ENCODE peak calls at places on chromosomes 6 and 20, in nine cellular contexts. D, V, X, E, G, R, C, I and Y are unnamed samples.

GRCh38 chr6:68701159-68701558 is 66.1 kb downstream of the ADGRB3 start:
- DNase-seq in D (no peak), V (no peak), X (no peak), E (no peak), G (no peak), R (no peak), C (no peak), I (no peak), Y (no peak)

GRCh38 chr6:34679552-34680255 is 16.9 kb downstream of the ILRUN start:
- DNase-seq in D (no peak), V (no peak), X (no peak), E (no peak), G (no peak), R (no peak), C (no peak), I (peak; percentile 49), Y (no peak)

GRCh38 chr6:31660224-31660997 is at the start of gene C6orf47:
- DNase-seq in D (peak; percentile 95), V (peak; percentile 85), X (peak; percentile 68), E (peak; percentile 85), G (peak; percentile 58), R (peak; percentile 47), C (peak; percentile 71), I (peak; percentile 82), Y (no peak)

GRCh38 chr6:51929934-51930574 is 157.4 kb downstream of the PKHD1 start:
- DNase-seq in D (no peak), V (no peak), X (no peak), E (no peak), G (no peak), R (no peak), C (no peak), I (no peak), Y (no peak)

GRCh38 chr6:160029525-160029924 is 60.6 kb downstream of the IGF2R start:
- DNase-seq in D (no peak), V (no peak), X (no peak), E (no peak), G (no peak), R (no peak), C (no peak), I (no peak), Y (no peak)

GRCh38 chr20:11850901-11851300 is 66.8 kb upstream of the BTBD3 start:
- DNase-seq in D (no peak), V (no peak), X (no peak), E (no peak), G (no peak), R (no peak), C (no peak), I (no peak), Y (no peak)

GRCh38 chr6:130694617-130695016 is 132.6 kb upstream of the SMLR1 start:
- DNase-seq in D (no peak), V (no peak), X (no peak), E (no peak), G (no peak), R (no peak), C (no peak), I (no peak), Y (no peak)

GRCh38 chr20:4998160-4998651 is 3.1 kb downstream of the SLC23A2 start:
- DNase-seq in D (no peak), V (no peak), X (no peak), E (no peak), G (no peak), R (no peak), C (no peak), I (no peak), Y (no peak)

GRCh38 chr6:52013035-52013434 is 74.4 kb downstream of the PKHD1 start:
- DNase-seq in D (no peak), V (no peak), X (no peak), E (no peak), G (no peak), R (no peak), C (no peak), I (no peak), Y (no peak)

GRCh38 chr6:1247058-1247457 is 64.8 kb upstream of the FOXQ1 start:
- DNase-seq in D (no peak), V (no peak), X (no peak), E (no peak), G (no peak), R (no peak), C (no peak), I (no peak), Y (no peak)

GRCh38 chr20:51128198-51128597 is 105.3 kb upstream of the KCNG1 start:
- DNase-seq in D (no peak), V (no peak), X (no peak), E (no peak), G (no peak), R (no peak), C (peak; percentile 13), I (peak; percentile 72), Y (no peak)

GRCh38 chr20:64241061-64241460 is 14.5 kb upstream of the PCMTD2 start:
- DNase-seq in D (no peak), V (no peak), X (no peak), E (no peak), G (no peak), R (no peak), C (no peak), I (no peak), Y (no peak)

GRCh38 chr6:158536084-158536890 is 23.6 kb upstream of the TMEM181 start:
- DNase-seq in D (peak; percentile 88), V (peak; percentile 82), X (peak; percentile 66), E (peak; percentile 71), G (peak; percentile 47), R (no peak), C (peak; percentile 67), I (peak; percentile 80), Y (peak; percentile 67)

GRCh38 chr20:61724376-61724775 is 341.3 kb downstream of the TAF4 start:
- DNase-seq in D (no peak), V (no peak), X (no peak), E (no peak), G (no peak), R (no peak), C (no peak), I (no peak), Y (peak; percentile 11)

GRCh38 chr20:13243826-13244376 is 22.8 kb downstream of the ISM1 start:
- DNase-seq in D (no peak), V (no peak), X (no peak), E (no peak), G (no peak), R (no peak), C (no peak), I (no peak), Y (no peak)

GRCh38 chr20:38152175-38153010 is 12.7 kb downstream of the TGM2 start:
- DNase-seq in D (peak; percentile 89), V (peak; percentile 68), X (no peak), E (peak; percentile 94), G (peak; percentile 39), R (no peak), C (peak; percentile 32), I (peak; percentile 70), Y (no peak)

GRCh38 chr6:169213814-169214520 is 39.7 kb downstream of the THBS2 start:
- DNase-seq in D (no peak), V (no peak), X (no peak), E (no peak), G (no peak), R (no peak), C (no peak), I (no peak), Y (no peak)

GRCh38 chr6:44074383-44075136 is 52.7 kb downstream of the MRPL14 start:
- DNase-seq in D (peak; percentile 82), V (peak; percentile 72), X (peak; percentile 56), E (peak; percentile 70), G (no peak), R (no peak), C (peak; percentile 68), I (peak; percentile 84), Y (no peak)

GRCh38 chr20:43570496-43570895 is 11.7 kb downstream of the SGK2 start:
- DNase-seq in D (no peak), V (no peak), X (no peak), E (peak; percentile 73), G (no peak), R (no peak), C (no peak), I (no peak), Y (no peak)

GRCh38 chr6:166691199-166691598 is 64.1 kb upstream of the RPS6KA2 start:
- DNase-seq in D (peak; percentile 64), V (no peak), X (no peak), E (no peak), G (no peak), R (no peak), C (no peak), I (peak; percentile 57), Y (no peak)

GRCh38 chr6:167501831-167502385 is 177.0 kb downstream of the TTLL2 start:
- DNase-seq in D (no peak), V (peak; percentile 73), X (no peak), E (peak; percentile 86), G (peak; percentile 10), R (no peak), C (no peak), I (peak; percentile 33), Y (no peak)

GRCh38 chr20:10492844-10493243 is 57.7 kb downstream of the SLX4IP start:
- DNase-seq in D (no peak), V (no peak), X (no peak), E (no peak), G (no peak), R (no peak), C (no peak), I (no peak), Y (no peak)

GRCh38 chr6:160974304-160974771 is 17.2 kb upstream of the MAP3K4 start:
- DNase-seq in D (no peak), V (peak; percentile 45), X (no peak), E (no peak), G (no peak), R (no peak), C (no peak), I (peak; percentile 92), Y (no peak)

GRCh38 chr6:110018486-110018885 is 40.4 kb downstream of the GPR6 start:
- DNase-seq in D (no peak), V (no peak), X (no peak), E (no peak), G (no peak), R (no peak), C (no peak), I (no peak), Y (no peak)